ENCODE peak calls at places on chromosomes 6 and 20, in four cellular contexts. T is K562, Y is GM12878, Q is HepG2. X is an unnamed sample.

GRCh38 chr6:22754111-22754510 is 184.7 kb downstream of the HDGFL1 start:
- DNase-seq in T (no peak), Y (no peak), Q (no peak), X (no peak)

GRCh38 chr6:150937126-150937906 is 71.8 kb downstream of the MTHFD1L start:
- DNase-seq in T (no peak), Y (no peak), Q (no peak), X (no peak)

GRCh38 chr6:100078509-100078908 is 84.5 kb upstream of the MCHR2 start:
- DNase-seq in T (no peak), Y (no peak), Q (peak), X (no peak)

GRCh38 chr20:4471221-4471620 is 250.5 kb upstream of the PRND start:
- DNase-seq in T (no peak), Y (no peak), Q (no peak), X (no peak)

GRCh38 chr6:7920425-7920824 is 9.8 kb upstream of the TXNDC5 start:
- DNase-seq in T (no peak), Y (no peak), Q (no peak), X (no peak)

GRCh38 chr20:23114448-23114847 is 28.3 kb upstream of the CD93 start:
- DNase-seq in T (no peak), Y (no peak), Q (no peak), X (no peak)

GRCh38 chr6:63371087-63371486 is 51.3 kb upstream of the LGSN start:
- DNase-seq in T (no peak), Y (no peak), Q (no peak), X (no peak)

GRCh38 chr20:58229198-58229802 is 847 bp upstream of the ANKRD60 start:
- DNase-seq in T (no peak), Y (no peak), Q (no peak), X (no peak)

GRCh38 chr20:10259166-10259565 is 40.5 kb downstream of the SNAP25 start:
- DNase-seq in T (no peak), Y (no peak), Q (no peak), X (no peak)

GRCh38 chr20:7171911-7172310 is 404.4 kb downstream of the BMP2 start:
- DNase-seq in T (no peak), Y (no peak), Q (no peak), X (no peak)

GRCh38 chr6:63434936-63435335 is 115.2 kb upstream of the LGSN start:
- DNase-seq in T (no peak), Y (no peak), Q (no peak), X (no peak)

GRCh38 chr6:37868447-37868825 is 48.9 kb downstream of the ZFAND3 start:
- DNase-seq in T (no peak), Y (no peak), Q (no peak), X (no peak)

GRCh38 chr6:132598473-132598872 is 8.9 kb upstream of the TAAR5 start:
- DNase-seq in T (peak), Y (no peak), Q (peak), X (peak)

GRCh38 chr6:65633516-65633915 is 73.5 kb downstream of the EYS start:
- DNase-seq in T (no peak), Y (no peak), Q (no peak), X (no peak)

GRCh38 chr20:14992961-14993360 is 655.5 kb upstream of the FLRT3 start:
- DNase-seq in T (no peak), Y (no peak), Q (peak), X (no peak)

GRCh38 chr20:33561981-33562601 is 72.2 kb downstream of the CBFA2T2 start:
- DNase-seq in T (peak), Y (no peak), Q (peak), X (peak)

GRCh38 chr6:16654703-16655102 is 106.6 kb downstream of the ATXN1 start:
- DNase-seq in T (no peak), Y (no peak), Q (no peak), X (no peak)

GRCh38 chr6:4543596-4543995 is 232.6 kb upstream of the CDYL start:
- DNase-seq in T (no peak), Y (no peak), Q (no peak), X (no peak)

GRCh38 chr6:47073125-47074110 is 31.3 kb upstream of the ADGRF1 start:
- DNase-seq in T (peak), Y (no peak), Q (peak), X (peak)

GRCh38 chr6:29708432-29709177 is 14.6 kb upstream of the HLA-F start:
- DNase-seq in T (no peak), Y (peak), Q (no peak), X (no peak)

GRCh38 chr6:18160921-18161320 is 5.7 kb downstream of the KDM1B start:
- DNase-seq in T (no peak), Y (no peak), Q (no peak), X (no peak)

GRCh38 chr20:64065973-64066341 is 3.0 kb downstream of the TCEA2 start:
- DNase-seq in T (peak), Y (peak), Q (no peak), X (no peak)

GRCh38 chr20:18436847-18437246 is 30.0 kb downstream of the DZANK1 start:
- DNase-seq in T (no peak), Y (no peak), Q (no peak), X (no peak)

GRCh38 chr6:134097114-134097707 is 44.8 kb upstream of the SLC2A12 start:
- DNase-seq in T (peak), Y (peak), Q (peak), X (peak)

GRCh38 chr20:57661201-57662027 is 41.2 kb upstream of the ZBP1 start:
- DNase-seq in T (no peak), Y (no peak), Q (no peak), X (no peak)

GRCh38 chr6:141685416-141685815 is 447.3 kb upstream of the GJE1 start:
- DNase-seq in T (no peak), Y (no peak), Q (no peak), X (no peak)

GRCh38 chr6:108774555-108774954 is 73.7 kb upstream of the ARMC2 start:
- DNase-seq in T (no peak), Y (no peak), Q (no peak), X (no peak)

GRCh38 chr6:34051339-34051919 is 94.5 kb downstream of the GRM4 start:
- DNase-seq in T (no peak), Y (no peak), Q (no peak), X (no peak)

GRCh38 chr20:25100914-25101313 is 19.0 kb upstream of the VSX1 start:
- DNase-seq in T (no peak), Y (no peak), Q (no peak), X (no peak)

GRCh38 chr6:87473419-87473903 is 687 bp downstream of the SLC35A1 start:
- DNase-seq in T (no peak), Y (peak), Q (peak), X (no peak)

GRCh38 chr6:116100419-116101297 is at the start of gene NT5DC1:
- DNase-seq in T (peak), Y (peak), Q (peak), X (peak)
- TF ChIP-seq FOXK2 in T (no peak), Y (no peak), Q (no peak), X (no peak)

DNA sequence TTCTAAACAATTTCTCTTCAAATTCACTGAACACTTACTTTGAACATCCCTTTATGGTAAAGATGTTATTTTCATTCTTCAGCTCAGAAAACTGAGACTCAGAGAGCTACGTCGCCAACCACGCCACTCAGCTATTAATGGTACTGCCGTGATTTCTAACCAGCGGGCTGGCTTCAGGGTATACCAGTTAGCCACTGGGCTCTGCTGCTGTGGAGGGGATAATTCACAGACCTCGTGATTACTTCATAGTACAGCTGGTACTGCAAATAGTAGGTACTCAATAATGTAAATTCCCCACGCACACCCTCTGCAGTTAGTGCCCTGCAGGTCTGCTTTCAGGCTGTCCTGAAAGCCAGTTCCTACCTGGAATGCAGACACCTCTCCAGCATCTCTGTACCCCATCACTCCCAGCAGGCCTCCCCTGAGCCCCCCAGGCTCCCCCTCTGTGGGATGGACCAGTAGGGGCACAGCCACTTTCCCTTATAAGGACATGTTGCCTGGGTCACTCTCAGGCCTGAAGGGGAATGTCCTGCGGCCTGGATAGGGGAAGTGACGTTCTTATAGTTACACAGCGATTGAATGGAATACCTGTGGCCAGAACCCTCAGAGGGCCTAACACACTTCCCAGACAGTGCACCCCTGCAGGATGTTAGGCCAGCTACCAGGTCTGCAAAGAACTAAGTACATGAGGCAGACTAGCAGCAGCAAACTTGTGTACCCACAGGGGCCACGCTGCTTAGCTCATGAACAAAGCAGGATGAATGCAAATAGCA is 1.2 kb upstream of the OCSTAMP start:
- DNase-seq in T (no peak), Y (no peak), Q (peak), X (no peak)
- TF ChIP-seq FOXK2 in T (no peak), Y (no peak), Q (no peak), X (no peak)

DNA sequence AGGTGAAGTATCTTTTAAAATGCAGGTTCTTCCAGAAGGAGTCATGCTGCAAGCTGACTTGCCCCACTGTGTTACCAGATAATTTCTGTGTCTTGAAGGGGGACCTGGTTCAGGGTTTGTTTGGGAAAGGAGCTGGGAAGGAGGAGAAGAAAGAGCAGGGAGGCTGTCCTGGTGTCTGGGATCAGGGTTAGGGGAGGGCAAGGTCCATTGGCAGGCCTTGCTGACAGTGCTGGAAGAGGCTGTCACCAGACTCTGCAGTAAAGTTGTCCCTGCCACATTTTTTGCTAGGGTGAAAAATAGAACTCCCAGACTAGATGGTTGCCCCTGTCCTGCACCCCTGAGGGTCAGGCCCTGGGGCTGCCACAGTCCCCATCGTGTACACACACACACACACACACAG is 14.9 kb downstream of the GLP1R start:
- DNase-seq in T (no peak), Y (no peak), Q (no peak), X (no peak)
- TF ChIP-seq FOXK2 in T (no peak), Y (no peak), Q (no peak), X (no peak)

DNA sequence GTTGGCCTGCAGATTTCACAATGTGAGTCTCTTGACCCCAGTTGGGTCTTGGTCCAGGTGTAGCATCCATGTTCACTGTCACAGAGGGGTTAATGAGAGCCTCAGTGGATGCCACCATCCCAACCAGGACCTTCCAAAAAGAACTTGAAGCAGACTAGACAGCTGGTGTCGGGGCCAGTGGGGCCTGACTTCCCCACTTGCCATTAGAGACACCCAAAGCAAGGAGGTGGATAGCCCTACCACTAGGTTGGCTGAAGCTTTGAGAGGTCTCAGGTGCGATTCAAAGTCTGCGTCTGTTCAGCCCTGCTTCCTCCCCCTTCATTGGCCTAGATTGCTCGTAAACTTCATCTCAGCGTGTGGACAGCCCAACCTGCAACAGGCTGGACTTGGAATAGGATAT is 196.4 kb upstream of the RREB1 start:
- DNase-seq in T (no peak), Y (no peak), Q (no peak), X (no peak)
- TF ChIP-seq FOXK2 in T (no peak), Y (no peak), Q (no peak), X (no peak)

DNA sequence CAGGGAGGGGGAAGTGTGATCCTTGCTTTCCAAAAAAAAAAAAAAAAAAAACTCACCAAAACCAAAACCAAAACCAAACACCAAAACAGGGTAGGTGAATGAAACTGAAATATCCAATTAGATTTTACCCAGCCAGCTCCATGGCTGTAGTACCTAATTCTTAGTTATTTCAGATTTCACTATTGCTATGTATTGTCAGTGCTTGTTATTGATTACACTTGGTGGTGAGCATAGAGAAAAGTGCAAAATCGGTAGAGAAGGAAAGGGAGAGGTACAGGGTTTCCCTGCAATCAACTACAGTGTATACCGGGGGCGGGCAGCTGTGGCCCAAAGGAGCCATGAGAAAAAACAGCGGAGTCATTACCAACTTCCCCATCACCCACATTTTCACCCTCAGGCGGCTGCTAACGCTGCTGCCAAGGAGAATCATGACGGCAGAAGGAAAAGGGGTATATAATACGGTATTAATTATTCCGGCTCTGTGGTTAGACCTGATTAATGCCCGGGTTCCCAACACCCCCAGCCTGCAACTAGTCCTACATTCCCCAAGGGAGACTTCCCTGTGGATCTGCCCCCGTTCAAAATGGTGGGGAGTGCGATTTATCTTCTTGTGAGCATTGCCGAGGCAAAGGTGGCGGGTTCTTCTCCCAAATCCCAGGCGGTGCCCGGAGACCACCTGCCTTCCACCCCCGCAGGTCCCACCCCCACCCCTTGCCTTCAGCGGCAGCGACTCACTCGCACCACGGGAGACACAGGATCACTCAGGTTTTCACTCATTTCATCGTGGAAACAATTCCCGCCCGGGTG is at the start of gene C6orf62:
- DNase-seq in T (no peak), Y (peak), Q (no peak), X (peak)
- TF ChIP-seq FOXK2 in T (no peak), Y (no peak), Q (no peak), X (no peak)

GRCh38 chr6:72947534-72947933 is 277.8 kb downstream of the KHDC1L start:
- DNase-seq in T (no peak), Y (no peak), Q (no peak), X (no peak)
- TF ChIP-seq FOXK2 in T (no peak), Y (no peak), Q (no peak), X (no peak)

DNA sequence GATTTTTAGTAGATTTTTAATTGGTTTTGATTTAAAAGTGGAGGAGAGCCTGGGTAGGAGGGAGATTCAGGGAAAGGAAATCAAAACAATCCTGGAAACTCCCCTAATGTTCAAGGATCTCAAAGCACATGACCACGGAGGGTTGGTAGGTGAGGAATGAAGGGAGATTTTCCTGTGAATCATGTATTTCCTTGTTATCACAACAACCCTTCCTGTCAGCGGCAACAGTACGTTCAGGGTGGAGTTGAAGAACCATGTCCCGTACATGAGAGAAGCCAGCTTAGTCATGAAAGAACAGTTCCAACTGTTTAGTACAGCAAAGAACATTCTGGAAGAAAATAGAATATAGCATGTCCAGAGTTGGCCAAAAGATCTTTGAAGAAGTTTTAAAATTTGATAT is 79.4 kb upstream of the SCAF8 start:
- DNase-seq in T (no peak), Y (no peak), Q (no peak), X (no peak)
- TF ChIP-seq FOXK2 in T (no peak), Y (no peak), Q (no peak), X (no peak)

DNA sequence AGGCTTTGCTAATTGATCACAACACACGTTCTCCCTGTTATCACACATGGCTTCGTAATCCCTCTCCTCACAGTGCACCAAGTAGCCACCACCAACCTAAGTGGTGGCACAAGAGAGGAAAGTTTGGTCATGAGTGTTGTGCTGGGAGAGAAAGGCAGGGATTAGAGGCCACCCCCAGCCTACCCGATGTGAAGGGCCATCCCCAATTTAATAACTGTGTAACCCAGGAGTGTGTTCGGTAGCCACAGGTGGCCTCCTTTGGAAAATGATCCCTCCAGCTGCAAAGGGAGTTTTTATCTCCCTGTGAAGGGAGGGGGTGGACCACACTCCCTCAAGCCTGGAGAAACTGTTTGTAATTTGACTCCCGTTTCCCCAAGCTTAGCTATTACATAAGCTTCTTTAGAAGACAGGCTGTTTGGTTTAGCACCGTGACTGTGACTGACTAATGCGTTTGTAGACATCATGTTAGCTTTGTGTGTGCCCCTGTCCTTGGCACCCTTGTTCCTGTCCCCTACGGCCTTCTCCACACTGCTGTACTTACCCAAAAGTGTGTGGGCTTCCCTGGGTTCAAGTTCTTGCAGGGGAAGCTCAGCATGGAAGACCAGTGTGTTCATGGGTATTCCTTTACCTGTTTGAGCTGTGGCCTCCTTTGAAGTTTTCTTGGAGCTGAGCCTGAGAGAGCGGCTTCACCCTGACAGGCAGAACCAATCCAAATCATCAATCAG is 20.6 kb downstream of the PPP1R16B start:
- DNase-seq in T (no peak), Y (no peak), Q (peak), X (peak)
- TF ChIP-seq FOXK2 in T (no peak), Y (no peak), Q (no peak), X (no peak)